ENCODE peak calls at places on chromosomes 11 and 22, in four cellular contexts. C is central memory CD4-positive, alpha-beta T cell; Y is left ventricle myocardium inferior; H is A172. T is an unnamed sample.

GRCh38 chr11:5043385-5043784 is 2.9 kb upstream of the OR52J3 start:
- DNase-seq in H (no peak), Y (no peak), C (no peak), T (peak)

GRCh38 chr11:47216141-47216798 is 1.5 kb downstream of the DDB2 start:
- DNase-seq in C (no peak), Y (no peak), H (peak), T (peak)

GRCh38 chr11:87722756-87723599 is 452.3 kb downstream of the RAB38 start:
- DNase-seq in H (peak), Y (no peak), C (no peak), T (peak)

GRCh38 chr22:27370281-27370680 is 431.3 kb downstream of the MN1 start:
- DNase-seq in Y (no peak), C (no peak), H (no peak), T (peak)

GRCh38 chr11:68581439-68581838 is 102.9 kb upstream of the GAL start:
- DNase-seq in C (no peak), H (peak), Y (peak), T (no peak)

GRCh38 chr11:107928767-107929507 is 689 bp downstream of the RAB39A start:
- DNase-seq in C (no peak), H (no peak), Y (peak), T (peak)

GRCh38 chr11:64044730-64045386 is 9.1 kb downstream of the FLRT1 start:
- DNase-seq in C (no peak), Y (no peak), H (no peak), T (no peak)

GRCh38 chr11:126415128-126415527 is 59.6 kb downstream of the ST3GAL4 start:
- DNase-seq in C (no peak), H (no peak), Y (peak), T (no peak)

GRCh38 chr22:20765938-20766337 is 8.0 kb upstream of the SERPIND1 start:
- DNase-seq in C (no peak), H (no peak), Y (no peak), T (no peak)

GRCh38 chr11:30991802-30992512 is 377.6 kb downstream of the DCDC1 start:
- DNase-seq in C (no peak), Y (no peak), H (no peak), T (no peak)

GRCh38 chr11:37108436-37109204 is 510.6 kb upstream of the RAG2 start:
- DNase-seq in C (no peak), H (no peak), Y (no peak), T (no peak)

GRCh38 chr11:95991545-95991944 is 67.6 kb upstream of the MTMR2 start:
- DNase-seq in Y (no peak), C (no peak), H (no peak), T (no peak)

GRCh38 chr11:91837649-91838330 is 386.8 kb upstream of the FAT3 start:
- DNase-seq in C (no peak), H (no peak), Y (no peak), T (no peak)

T was measured in mesendoderm.